ENCODE peak calls at places on chromosomes 7 and 10, in eight cellular contexts. S is skeletal muscle cell; J is NCI-H748 treated with DMSO at 0.1 percent for 48 hours; N is natural killer cell treated with Interleukin-12 subunit alpha and Interleukin-12 subunit beta and Interleukin-15 and Interleukin-18, amount 100 ng/mL, for 72 hours; F is RCC 7860; G is activated CD4-positive, alpha-beta T cell treated with anti-CD3 and anti-CD28 coated beads for 48 hours; U is progenitor cell of endocrine pancreas; B is GM03348. W is an unnamed sample.

GRCh38 chr7:1160665-1161010 is 642 bp upstream of the ZFAND2A start:
- DNase-seq in U (no peak), F (no peak), B (peak; percentile 49), G (no peak), S (no peak), J (no peak), N (no peak), W (no peak)

GRCh38 chr10:17257466-17258321 is 29.7 kb downstream of the VIM start:
- DNase-seq in S (no peak), B (peak; percentile 76), G (peak; percentile 59), N (peak; percentile 76), U (peak; percentile 26), J (peak; percentile 23), F (peak; percentile 68), W (peak; percentile 70)

GRCh38 chr10:36779238-36779846 is 346.1 kb upstream of the ANKRD30A start:
- DNase-seq in B (peak; percentile 86), N (no peak), J (peak; percentile 53), U (peak; percentile 35), G (no peak), F (peak; percentile 24), S (peak; percentile 39), W (peak; percentile 21)

GRCh38 chr10:119113805-119114732 is 10.2 kb downstream of the DENND10 start:
- DNase-seq in J (no peak), F (no peak), B (peak; percentile 89), G (no peak), N (no peak), U (no peak), S (peak; percentile 85), W (no peak)

GRCh38 chr10:79248341-79248931 is 98.8 kb upstream of the PPIF start:
- DNase-seq in S (no peak), U (no peak), N (no peak), B (no peak), F (no peak), G (no peak), J (no peak), W (no peak)

GRCh38 chr10:89262331-89263020 is 10.9 kb upstream of the LIPA start:
- DNase-seq in J (no peak), G (no peak), U (no peak), N (no peak), F (peak; percentile 13), S (no peak), B (peak; percentile 59), W (no peak)

GRCh38 chr7:34385385-34385784 is 272.6 kb upstream of the NPSR1 start:
- DNase-seq in G (no peak), N (no peak), S (no peak), B (peak; percentile 13), J (no peak), F (no peak), U (no peak), W (no peak)

GRCh38 chr10:81865581-81865980 is 9.4 kb upstream of the NRG3 start:
- DNase-seq in S (no peak), J (no peak), N (no peak), F (no peak), G (no peak), B (no peak), U (no peak), W (no peak)

GRCh38 chr7:43516581-43517342 is 66.1 kb upstream of the STK17A start:
- DNase-seq in F (peak; percentile 96), J (no peak), S (no peak), U (no peak), N (no peak), B (no peak), G (peak; percentile 4), W (no peak)

GRCh38 chr7:46545790-46546189 is 624.7 kb upstream of the IGFBP3 start:
- DNase-seq in J (no peak), F (peak; percentile 96), N (no peak), B (peak; percentile 27), G (no peak), U (no peak), S (peak; percentile 28), W (no peak)

GRCh38 chr10:110364531-110364937 is 59.8 kb upstream of the SMNDC1 start:
- DNase-seq in U (no peak), F (peak; percentile 31), B (no peak), G (peak; percentile 76), S (no peak), J (no peak), N (no peak), W (no peak)

GRCh38 chr7:114302858-114303257 is 111.8 kb upstream of the FOXP2 start:
- DNase-seq in F (peak; percentile 90), B (no peak), S (no peak), N (no peak), U (no peak), J (no peak), G (no peak), W (no peak)

GRCh38 chr10:93412801-93413200 is 69.3 kb downstream of the MYOF start:
- DNase-seq in J (no peak), F (no peak), U (no peak), B (no peak), N (no peak), G (no peak), S (no peak), W (no peak)

GRCh38 chr7:103879411-103879810 is 110.0 kb downstream of the RELN start:
- DNase-seq in G (no peak), N (no peak), S (no peak), J (no peak), U (no peak), B (no peak), F (no peak), W (no peak)

GRCh38 chr10:101829561-101830315 is 11.5 kb upstream of the OGA start:
- DNase-seq in B (peak; percentile 50), N (no peak), S (no peak), J (peak; percentile 23), F (no peak), U (peak; percentile 43), G (peak; percentile 74), W (peak; percentile 88)

GRCh38 chr10:100759331-100759730 is 13.9 kb downstream of the PAX2 start:
- DNase-seq in J (no peak), N (no peak), F (no peak), B (no peak), G (no peak), U (no peak), S (no peak), W (no peak)

GRCh38 chr7:38880035-38880434 is 29.0 kb downstream of the VPS41 start:
- DNase-seq in U (no peak), J (no peak), N (no peak), B (no peak), F (no peak), S (no peak), G (no peak), W (no peak)

GRCh38 chr10:52949899-52950298 is 177.3 kb upstream of the MBL2 start:
- DNase-seq in F (no peak), B (no peak), N (no peak), G (no peak), U (no peak), J (no peak), S (no peak), W (peak; percentile 4)

GRCh38 chr10:47256753-47257336 is 43.2 kb upstream of the GDF10 start:
- DNase-seq in U (no peak), S (no peak), B (no peak), G (peak; percentile 46), N (no peak), F (no peak), J (no peak), W (peak; percentile 40)

GRCh38 chr7:107560898-107561516 is 2.7 kb downstream of the COG5 start:
- DNase-seq in J (no peak), B (peak; percentile 19), U (no peak), G (no peak), S (no peak), F (no peak), N (no peak), W (no peak)

GRCh38 chr7:45024126-45024744 is 24.2 kb downstream of the CCM2 start:
- DNase-seq in B (no peak), U (no peak), J (no peak), N (no peak), G (no peak), F (no peak), S (no peak), W (no peak)

GRCh38 chr10:9305018-9305655 is 1250.6 kb downstream of the GATA3 start:
- DNase-seq in B (peak; percentile 21), S (no peak), U (no peak), G (no peak), F (no peak), J (no peak), N (no peak), W (peak; percentile 49)

GRCh38 chr7:1839701-1840100 is 169.6 kb downstream of the ELFN1 start:
- DNase-seq in U (no peak), N (peak; percentile 50), S (no peak), B (no peak), G (no peak), F (no peak), J (no peak), W (no peak)

GRCh38 chr7:143980746-143981510 is 19.2 kb upstream of the OR6B1 start:
- DNase-seq in S (no peak), B (no peak), J (no peak), U (no peak), N (no peak), G (no peak), F (peak; percentile 73), W (no peak)

GRCh38 chr10:32055478-32056135 is 618 bp downstream of the KIF5B start:
- DNase-seq in U (peak; percentile 56), B (peak; percentile 72), J (peak; percentile 17), N (peak; percentile 76), G (peak; percentile 66), S (no peak), F (peak; percentile 29), W (peak; percentile 72)

W was measured in NAMALWA.